ENCODE peak calls at places on chromosomes 2 and 18, in nine cellular contexts. T is kidney tubule cell; J is NCI-H748 treated with DMSO at 0.1 percent for 48 hours; K is A549; Q is NCI-H69; P is prostate gland; H is gastrocnemius medialis; S is activated CD4-positive, alpha-beta T cell treated with anti-CD3 and anti-CD28 coated beads for 4 hours; G is stimulated activated CD4-positive, alpha-beta T cell treated with anti-CD3 and anti-CD28 coated beads, Interleukin-4, amount 100 ng/mL, for 1 hour. R is an unnamed sample.

GRCh38 chr2:241232736-241233575 is 44.5 kb downstream of the ANO7 start:
- DNase-seq in T (no peak), J (no peak), K (no peak), Q (no peak), P (no peak), H (no peak), S (no peak), G (no peak), R (no peak)

GRCh38 chr2:70926042-70926441 is 9.7 kb upstream of the ATP6V1B1 start:
- DNase-seq in T (no peak), J (no peak), K (no peak), Q (no peak), P (no peak), H (no peak), S (no peak), G (no peak), R (no peak)

GRCh38 chr2:172639823-172640222 is 83.9 kb downstream of the PDK1 start:
- DNase-seq in T (peak), J (no peak), K (no peak), Q (no peak), P (no peak), H (no peak), S (no peak), G (no peak), R (no peak)

GRCh38 chr2:64402876-64403275 is 51.1 kb upstream of the LGALSL start:
- DNase-seq in T (no peak), J (no peak), K (no peak), Q (no peak), P (no peak), H (peak), S (no peak), G (no peak), R (no peak)

GRCh38 chr18:79488311-79489047 is 92.7 kb downstream of the NFATC1 start:
- DNase-seq in T (no peak), J (no peak), K (no peak), Q (no peak), P (no peak), H (no peak), S (no peak), G (no peak), R (no peak)

GRCh38 chr2:2647156-2647555 is 316.1 kb upstream of the MYT1L start:
- DNase-seq in T (peak), J (no peak), K (no peak), Q (no peak), P (no peak), H (no peak), S (no peak), G (no peak), R (no peak)

GRCh38 chr2:239274391-239275001 is 126.3 kb downstream of the HDAC4 start:
- DNase-seq in T (no peak), J (no peak), K (peak), Q (no peak), P (no peak), H (peak), S (peak), G (no peak), R (peak)

GRCh38 chr2:172330060-172330671 is 97.2 kb upstream of the ITGA6 start:
- DNase-seq in T (no peak), J (no peak), K (no peak), Q (peak), P (no peak), H (no peak), S (no peak), G (no peak), R (no peak)

GRCh38 chr2:204234879-204235278 is 298.3 kb downstream of the ICOS start:
- DNase-seq in T (no peak), J (no peak), K (no peak), Q (no peak), P (no peak), H (no peak), S (no peak), G (no peak), R (no peak)